ENCODE peak calls at places on chromosomes 5 and 9, in six cellular contexts. E is CD8-positive, alpha-beta T cell; V is effector memory CD4-positive, alpha-beta T cell; T is kidney; S is lower lobe of right lung; X is CD4-positive, alpha-beta T cell. N is an unnamed sample. For H3K9me3, the result is how much of the 10 kb centered on the place peaks cover.

GRCh38 chr9:109447329-109448076 is 50.6 kb downstream of the PTPN3 start:
- DNase-seq in E (no peak), V (no peak), X (no peak), S (no peak), T (no peak), N (no peak)

GRCh38 chr5:154385236-154385512 is 60.6 kb upstream of the SAP30L start:
- DNase-seq in T (no peak), X (no peak), V (no peak), E (peak), S (no peak), N (no peak)

GRCh38 chr9:124770359-124771020 is 621 bp downstream of the NR6A1 start:
- DNase-seq in E (no peak), V (no peak), T (peak), X (no peak), S (peak), N (no peak)

GRCh38 chr9:117191504-117192375 is 223.1 kb downstream of the ASTN2 start:
- DNase-seq in V (no peak), E (no peak), T (no peak), S (no peak), X (no peak), N (no peak)

GRCh38 chr5:90941002-90941720 is 382.6 kb downstream of the ADGRV1 start:
- DNase-seq in V (no peak), T (no peak), X (no peak), S (no peak), E (no peak), N (no peak)

GRCh38 chr5:68012429-68012828 is 203.1 kb upstream of the PIK3R1 start:
- DNase-seq in T (no peak), X (no peak), S (no peak), V (no peak), E (no peak), N (no peak)

GRCh38 chr9:2234371-2234893 is 219.3 kb downstream of the SMARCA2 start:
- DNase-seq in V (no peak), T (no peak), S (no peak), E (no peak), X (no peak), N (no peak)

GRCh38 chr5:133404724-133405123 is 207.6 kb downstream of the FSTL4 start:
- DNase-seq in V (no peak), T (no peak), S (no peak), X (no peak), E (no peak), N (no peak)

GRCh38 chr5:60410427-60410826 is 289.5 kb downstream of the DEPDC1B start:
- DNase-seq in T (no peak), S (no peak), X (no peak), E (no peak), V (no peak), N (no peak)

GRCh38 chr9:122827759-122828090 is 663 bp downstream of the PDCL start:
- DNase-seq in T (no peak), X (no peak), E (no peak), S (no peak), V (no peak), N (no peak)

GRCh38 chr9:4297795-4298254 is 2.0 kb downstream of the GLIS3 start:
- DNase-seq in X (peak), T (peak), S (peak), V (no peak), E (peak), N (no peak)

GRCh38 chr5:6715758-6716633 is 2.8 kb downstream of the TENT4A start:
- DNase-seq in E (peak), T (no peak), V (peak), S (no peak), X (peak), N (no peak)

GRCh38 chr9:109310486-109310901 is 10.4 kb downstream of the EPB41L4B start:
- DNase-seq in T (no peak), X (no peak), E (no peak), S (no peak), V (no peak), N (no peak)

GRCh38 chr5:38870595-38870994 is 24.8 kb downstream of the OSMR start:
- DNase-seq in X (no peak), T (no peak), V (no peak), E (no peak), S (no peak), N (no peak)

GRCh38 chr5:124705577-124705976 is 40.9 kb downstream of the ZNF608 start:
- DNase-seq in S (no peak), T (no peak), X (no peak), E (no peak), V (no peak), N (no peak)

GRCh38 chr9:108783318-108784127 is 72.3 kb downstream of the ACTL7B start:
- DNase-seq in V (no peak), S (no peak), T (no peak), X (no peak), E (no peak), N (no peak)

GRCh38 chr5:75055727-75056144 is 3.4 kb upstream of the GCNT4 start:
- DNase-seq in T (no peak), E (no peak), S (no peak), X (no peak), V (no peak), N (peak)

GRCh38 chr9:87464110-87464991 is 33.3 kb upstream of the DAPK1 start:
- DNase-seq in V (no peak), T (no peak), E (no peak), X (no peak), S (no peak), N (no peak)

GRCh38 chr5:140868721-140869554 is at the start of gene PCDHA11:
- DNase-seq in S (no peak), X (no peak), E (no peak), T (no peak), V (no peak), N (no peak)

GRCh38 chr5:1551426-1551825 is 27.7 kb upstream of the LPCAT1 start:
- DNase-seq in E (no peak), S (no peak), X (no peak), T (peak), V (no peak), N (no peak)

GRCh38 chr5:32539981-32540380 is 45.4 kb upstream of the SUB1 start:
- DNase-seq in S (no peak), E (no peak), X (no peak), T (no peak), V (no peak), N (no peak)

GRCh38 chr9:123364241-123364824 is 8.3 kb downstream of the CRB2 start:
- DNase-seq in T (no peak), E (no peak), S (no peak), X (no peak), V (no peak), N (no peak)

GRCh38 chr9:98251554-98251953 is 3.9 kb downstream of the TBC1D2 start:
- DNase-seq in S (no peak), V (no peak), X (no peak), E (no peak), T (peak), N (no peak)

GRCh38 chr9:14316574-14317304 is 2.8 kb upstream of the NFIB start:
- DNase-seq in V (no peak), S (no peak), T (no peak), E (no peak), X (no peak), N (no peak)

GRCh38 chr5:156687514-156687913 is 162.6 kb upstream of the PPP1R2B start:
- DNase-seq in X (no peak), V (no peak), T (no peak), E (no peak), S (no peak), N (no peak)

GRCh38 chr5:141534492-141535213 is 45.8 kb downstream of the PCDHGC5 start:
- DNase-seq in S (no peak), E (no peak), X (no peak), T (no peak), V (no peak), N (no peak)

GRCh38 chr9:35835216-35835604 is 6.2 kb downstream of the TMEM8B start:
- DNase-seq in T (no peak), S (no peak), V (no peak), E (no peak), X (no peak), N (no peak)

GRCh38 chr5:151923865-151924264 is 786 bp downstream of the GLRA1 start:
- DNase-seq in S (no peak), E (no peak), V (no peak), X (no peak), T (no peak), N (peak)

GRCh38 chr9:113215142-113215541 is 5.9 kb downstream of the FKBP15 start:
- DNase-seq in E (no peak), X (no peak), T (no peak), V (no peak), S (no peak), N (no peak)

GRCh38 chr9:121765021-121765950 is 113.9 kb downstream of the DAB2IP start:
- DNase-seq in V (no peak), T (peak), X (no peak), S (no peak), E (no peak), N (no peak)

GRCh38 chr9:127004946-127005769 is 90.6 kb downstream of the RALGPS1 start:
- DNase-seq in V (peak), S (no peak), X (peak), E (peak), T (no peak), N (no peak)

GRCh38 chr9:87099383-87099782 is 152.1 kb upstream of the GAS1 start:
- DNase-seq in E (no peak), V (no peak), X (no peak), S (no peak), T (no peak), N (no peak)

GRCh38 chr5:135887447-135887864 is 8.2 kb downstream of the IL9 start:
- DNase-seq in S (peak), X (peak), E (peak), T (no peak), V (peak), N (peak)

GRCh38 chr5:169647566-169647965 is 10.5 kb downstream of the DOCK2 start:
- DNase-seq in E (no peak), S (no peak), T (no peak), V (no peak), X (no peak), N (no peak)

GRCh38 chr9:92846662-92847145 is 31.1 kb downstream of the ZNF484 start:
- DNase-seq in E (no peak), T (no peak), S (no peak), V (no peak), X (no peak), N (no peak)
- H3K9me3 ChIP-seq in E (under half), T (under half), S (half or more), V (under half), X (half or more), N (under half)

DNA sequence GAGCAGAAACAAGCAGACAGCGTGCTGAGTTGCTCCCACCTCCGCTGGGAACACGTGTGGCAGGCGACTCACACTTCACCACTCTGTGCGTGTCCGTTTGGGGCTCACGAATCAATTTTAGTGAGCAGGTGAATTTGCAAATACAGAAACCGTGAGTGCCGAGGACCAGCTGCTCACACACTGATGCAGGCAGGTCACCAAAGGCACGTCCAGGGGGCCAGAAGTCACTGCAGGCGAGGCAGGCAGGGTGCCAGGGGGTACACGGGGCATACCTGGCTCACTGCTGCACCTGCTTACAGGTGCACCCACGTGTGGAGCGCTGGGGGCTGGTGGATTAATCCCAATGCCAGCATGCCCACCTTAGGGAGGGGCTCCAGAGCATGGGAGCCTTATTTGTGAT is 68.8 kb downstream of the ZNF354C start:
- DNase-seq in T (peak), X (no peak), S (peak), V (no peak), E (no peak), N (no peak)
- H3K9me3 ChIP-seq in T (under half), X (under half), S (under half), V (under half), E (under half), N (under half)

DNA sequence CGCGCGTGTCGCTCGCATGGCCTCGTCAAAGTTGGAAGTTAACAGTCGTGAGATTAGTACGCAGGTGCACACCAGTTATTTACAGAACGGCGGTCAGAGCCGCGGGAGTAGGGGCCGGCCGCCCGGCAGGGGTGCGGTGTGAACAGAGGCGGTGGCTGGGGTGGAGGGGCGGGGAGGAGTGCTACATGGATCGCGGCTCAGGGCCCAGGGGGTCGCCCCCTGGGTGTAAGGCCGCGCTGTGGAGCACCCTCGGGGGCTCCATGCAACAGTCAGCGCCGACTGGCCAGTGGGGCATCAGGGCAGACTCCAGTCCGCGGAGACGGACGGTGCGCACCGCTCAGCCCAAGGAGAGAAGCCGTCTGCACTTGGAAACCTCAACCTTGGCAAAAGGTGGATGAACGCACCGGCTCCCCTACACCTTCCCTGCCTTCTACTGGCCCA is 60.3 kb downstream of the ZNF354C start:
- DNase-seq in X (no peak), E (no peak), S (peak), V (no peak), T (peak), N (no peak)
- H3K9me3 ChIP-seq in X (under half), E (under half), S (under half), V (under half), T (under half), N (under half)

DNA sequence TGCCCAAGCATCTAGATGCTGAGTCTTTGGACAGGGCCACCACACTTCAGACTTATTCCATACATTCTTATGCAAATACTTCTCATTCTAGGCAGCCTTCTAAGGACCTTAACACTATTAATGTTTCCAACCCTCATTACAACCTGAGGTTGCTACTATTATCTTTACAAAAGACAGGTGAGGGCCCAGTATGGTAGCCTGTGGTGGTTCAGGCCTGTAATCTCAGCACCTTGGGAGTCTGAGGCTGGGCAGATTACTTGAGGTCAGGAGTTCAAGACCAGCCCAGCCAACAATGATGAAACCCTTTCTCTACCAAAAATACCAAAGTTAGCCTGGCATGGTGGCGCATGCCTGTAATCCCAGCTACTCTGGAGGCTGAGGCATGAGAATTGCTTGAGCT is 16.2 kb downstream of the ZFP62 start:
- DNase-seq in X (no peak), E (no peak), V (no peak), S (no peak), T (no peak), N (no peak)
- H3K9me3 ChIP-seq in X (under half), E (under half), V (under half), S (under half), T (under half), N (under half)

DNA sequence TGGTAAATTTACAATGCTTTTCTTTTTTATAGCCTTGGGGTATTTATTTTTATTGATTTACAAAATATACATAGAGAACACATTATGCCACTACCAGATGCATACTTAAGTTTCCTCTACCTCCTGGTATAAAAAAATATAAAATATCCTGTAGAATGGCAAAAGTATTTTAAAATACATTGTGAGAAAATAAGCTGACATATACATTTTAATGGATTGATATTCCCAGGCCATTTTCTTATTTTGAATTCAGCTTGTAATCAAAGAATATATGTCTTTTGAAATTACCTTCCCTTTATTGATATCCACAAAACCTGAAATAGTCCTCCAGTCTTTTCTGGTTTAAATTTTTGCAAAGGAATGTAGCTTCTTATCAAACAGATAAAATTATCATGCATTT is 923.9 kb downstream of the CDH18 start:
- DNase-seq in V (no peak), E (no peak), X (no peak), S (no peak), T (no peak), N (no peak)
- H3K9me3 ChIP-seq in V (under half), E (under half), X (under half), S (under half), T (under half), N (under half)